ENCODE peak calls at places on chromosomes 6 and 20, in nine cellular contexts. C, S, D, A, W, O, M, G and Z are unnamed samples. For H3K9me3, the result is how much of the 10 kb centered on the place peaks cover.

GRCh38 chr6:88365230-88365629 is 199.1 kb upstream of the CNR1 start:
- DNase-seq in A (no peak), O (no peak), M (no peak), S (no peak), G (no peak), D (no peak), W (no peak), C (no peak), Z (no peak)

GRCh38 chr6:163724196-163724595 is 309.7 kb downstream of the QKI start:
- DNase-seq in S (no peak), C (no peak), O (no peak), W (no peak), D (no peak), M (no peak), A (no peak), G (no peak), Z (no peak)

GRCh38 chr20:32742322-32743236 is 688 bp downstream of the COMMD7 start:
- DNase-seq in C (no peak), S (no peak), W (no peak), G (peak), A (no peak), M (no peak), D (no peak), O (no peak), Z (no peak)

GRCh38 chr6:36138667-36139066 is 8.4 kb downstream of the MAPK13 start:
- DNase-seq in W (no peak), G (no peak), A (no peak), M (no peak), C (no peak), S (no peak), D (no peak), O (no peak), Z (no peak)

GRCh38 chr6:6686748-6687601 is 98.5 kb downstream of the LY86 start:
- DNase-seq in W (peak), O (peak), A (no peak), D (peak), C (peak), G (peak), M (peak), S (peak), Z (peak)

GRCh38 chr20:35627121-35627520 is 11.5 kb downstream of the SPAG4 start:
- DNase-seq in A (no peak), O (no peak), W (no peak), D (no peak), M (no peak), S (no peak), C (peak), G (no peak), Z (no peak)

GRCh38 chr6:121510568-121511177 is 75.2 kb downstream of the GJA1 start:
- DNase-seq in G (no peak), C (no peak), M (no peak), W (no peak), A (no peak), S (no peak), D (peak), O (no peak), Z (no peak)

GRCh38 chr6:80522556-80522955 is 416.1 kb downstream of the BCKDHB start:
- DNase-seq in C (no peak), G (no peak), S (no peak), M (no peak), O (no peak), D (no peak), W (no peak), A (no peak), Z (no peak)

GRCh38 chr6:170291271-170292110 is 613 bp upstream of the DLL1 start:
- DNase-seq in D (no peak), O (peak), M (no peak), W (peak), C (no peak), G (peak), S (peak), A (peak), Z (peak)

GRCh38 chr6:33202799-33203198 is 1.7 kb upstream of the HSD17B8 start:
- DNase-seq in O (no peak), M (no peak), W (no peak), A (no peak), D (no peak), C (no peak), S (no peak), G (no peak), Z (no peak)

GRCh38 chr6:28811873-28812272 is 111.9 kb downstream of the TRIM27 start:
- DNase-seq in M (no peak), S (no peak), G (no peak), O (no peak), A (no peak), W (no peak), C (no peak), D (no peak), Z (no peak)

GRCh38 chr6:163756079-163756478 is 341.6 kb downstream of the QKI start:
- DNase-seq in W (no peak), S (no peak), M (no peak), D (no peak), C (no peak), O (no peak), A (no peak), G (no peak), Z (no peak)

GRCh38 chr20:63112491-63113219 is 103.3 kb downstream of the YTHDF1 start:
- DNase-seq in M (no peak), W (no peak), S (no peak), A (no peak), D (no peak), G (peak), C (no peak), O (no peak), Z (no peak)

GRCh38 chr6:45736134-45736533 is 279.5 kb downstream of the CLIC5 start:
- DNase-seq in M (no peak), W (no peak), A (no peak), G (no peak), O (no peak), D (no peak), C (no peak), S (no peak), Z (no peak)

GRCh38 chr6:118509009-118509617 is 39.0 kb upstream of the PLN start:
- DNase-seq in W (peak), D (peak), S (no peak), O (peak), M (no peak), G (no peak), A (no peak), C (no peak), Z (no peak)

GRCh38 chr6:45965787-45966186 is 49.9 kb downstream of the CLIC5 start:
- DNase-seq in A (no peak), C (no peak), O (no peak), D (peak), W (peak), G (no peak), M (peak), S (no peak), Z (no peak)

GRCh38 chr6:43671801-43672690 is 15.5 kb downstream of the MRPS18A start:
- DNase-seq in G (no peak), D (no peak), M (no peak), W (no peak), S (no peak), O (no peak), A (no peak), C (peak), Z (peak)

GRCh38 chr6:169774347-169774746 is 22.9 kb downstream of the ERMARD start:
- DNase-seq in S (no peak), A (no peak), M (no peak), O (no peak), C (no peak), W (no peak), G (no peak), D (no peak), Z (no peak)

GRCh38 chr6:150924808-150925654 is 59.5 kb downstream of the MTHFD1L start:
- DNase-seq in A (no peak), G (no peak), C (no peak), D (peak), M (no peak), W (peak), O (no peak), S (no peak), Z (no peak)

GRCh38 chr20:20759132-20759531 is 46.7 kb upstream of the RALGAPA2 start:
- DNase-seq in S (no peak), M (no peak), G (no peak), A (no peak), W (no peak), C (no peak), O (no peak), D (no peak), Z (no peak)

GRCh38 chr6:44001318-44001868 is 125.9 kb downstream of the MRPL14 start:
- DNase-seq in D (peak), M (peak), G (no peak), A (no peak), W (no peak), C (no peak), S (no peak), O (no peak), Z (peak)

GRCh38 chr20:51985013-51985415 is 182.7 kb upstream of the SALL4 start:
- DNase-seq in W (no peak), O (peak), S (no peak), D (peak), M (peak), C (no peak), A (no peak), G (no peak), Z (no peak)

GRCh38 chr6:10391799-10392198 is 23.1 kb downstream of the TFAP2A start:
- DNase-seq in O (no peak), M (no peak), W (no peak), D (no peak), G (no peak), C (no peak), S (peak), A (no peak), Z (no peak)

GRCh38 chr20:64025101-64025825 is 10.7 kb upstream of the C20orf204 start:
- DNase-seq in M (no peak), S (no peak), A (no peak), G (no peak), D (no peak), C (no peak), W (no peak), O (no peak), Z (peak)

GRCh38 chr6:51025082-51025777 is 206.6 kb downstream of the TFAP2B start:
- DNase-seq in D (no peak), C (no peak), M (no peak), A (no peak), S (no peak), G (no peak), W (no peak), O (no peak), Z (no peak)

GRCh38 chr20:16846011-16846410 is 97.9 kb downstream of the OTOR start:
- DNase-seq in A (no peak), C (no peak), G (no peak), W (no peak), O (no peak), D (no peak), M (no peak), S (no peak), Z (no peak)

GRCh38 chr20:1851396-1851795 is 43.8 kb upstream of the SIRPA start:
- DNase-seq in G (no peak), O (no peak), W (no peak), A (no peak), M (no peak), C (no peak), D (no peak), S (no peak), Z (no peak)

DNA sequence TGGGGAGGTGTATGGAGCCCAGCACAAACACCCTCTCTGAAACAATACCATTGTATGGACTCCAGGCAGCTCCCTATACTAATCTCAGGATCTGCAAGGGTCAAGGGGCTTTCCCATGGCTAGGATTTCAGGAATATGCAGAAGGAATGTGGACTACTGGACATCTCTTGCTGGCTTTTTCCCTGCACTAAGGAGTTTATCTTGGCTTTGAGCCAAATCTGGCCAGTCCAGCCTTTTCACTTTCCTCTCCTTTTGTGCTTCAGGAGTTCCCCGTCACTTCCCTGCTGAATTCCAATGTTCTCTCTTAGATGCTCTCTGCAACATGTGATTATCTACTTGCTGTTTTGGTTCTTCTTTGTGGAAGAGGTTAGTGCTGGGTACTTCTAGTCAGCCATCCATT is 568.2 kb downstream of the HDGFL1 start:
- DNase-seq in C (no peak), M (no peak), O (no peak), G (no peak), W (no peak), S (no peak), D (peak), A (no peak), Z (no peak)
- H3K9me3 ChIP-seq in C (under half), M (under half), O (under half), G (under half), W (under half), S (under half), D (under half), A (under half), Z (under half)

GRCh38 chr20:59630526-59630925 is 26.2 kb downstream of the PHACTR3 start:
- DNase-seq in A (no peak), G (no peak), C (no peak), W (no peak), O (no peak), M (no peak), D (no peak), S (no peak), Z (no peak)
- H3K9me3 ChIP-seq in A (under half), G (under half), C (under half), W (under half), O (under half), M (under half), D (under half), S (under half), Z (under half)

GRCh38 chr6:134316733-134317431 is 1.0 kb downstream of the SGK1 start:
- DNase-seq in C (no peak), O (no peak), G (no peak), M (no peak), A (no peak), S (no peak), D (peak), W (no peak), Z (no peak)

GRCh38 chr6:134315189-134315588 is 2.7 kb downstream of the SGK1 start:
- DNase-seq in C (no peak), S (no peak), O (no peak), M (no peak), A (no peak), D (no peak), G (no peak), W (no peak), Z (no peak)

GRCh38 chr6:134315974-134316391 is 1.9 kb downstream of the SGK1 start:
- DNase-seq in A (no peak), M (no peak), D (no peak), G (no peak), C (no peak), O (no peak), S (no peak), W (no peak), Z (no peak)

GRCh38 chr6:134318396-134319281 is 727 bp upstream of the SGK1 start:
- DNase-seq in D (no peak), O (no peak), S (no peak), W (no peak), G (no peak), A (no peak), M (no peak), C (no peak), Z (no peak)

DNA sequence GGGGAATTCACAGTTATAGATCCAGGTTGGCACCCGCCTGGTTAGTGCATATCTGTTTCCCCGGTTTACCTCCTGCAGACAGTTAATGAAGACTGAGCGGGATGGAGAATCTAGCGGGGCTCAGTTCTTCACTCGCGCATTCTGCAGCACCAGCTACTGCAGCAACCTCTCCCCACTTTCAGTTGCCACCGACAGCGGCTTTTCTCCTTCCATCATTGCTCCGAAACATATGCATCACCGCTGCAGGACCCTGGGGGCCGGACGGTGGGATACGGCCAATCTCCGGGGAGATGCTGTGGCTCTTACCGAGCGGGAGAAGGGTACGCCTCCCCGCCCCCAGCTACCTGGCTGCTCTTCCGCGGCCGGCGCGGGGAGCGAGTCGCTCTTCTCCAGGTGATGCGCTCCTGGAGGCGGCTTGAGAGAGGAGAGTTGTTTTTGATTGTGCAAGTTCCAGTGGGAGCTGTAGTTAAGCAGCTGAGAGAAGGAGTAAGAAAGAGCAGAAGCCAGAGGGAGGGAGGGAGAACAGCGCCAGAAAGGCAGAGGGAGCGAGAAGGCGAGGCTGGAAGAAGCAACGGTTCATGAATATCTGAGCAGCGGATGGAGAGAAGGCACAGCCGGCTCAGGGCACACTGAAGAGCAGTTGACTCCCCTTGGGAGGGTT is at the start of gene SGK1:
- DNase-seq in A (no peak), M (no peak), D (peak), O (no peak), C (peak), S (peak), G (no peak), W (no peak), Z (no peak)
- H3K9me3 ChIP-seq in A (under half), M (under half), D (under half), O (under half), C (under half), S (under half), G (under half), W (under half), Z (under half)

GRCh38 chr20:60762386-60762785 is 489.7 kb upstream of the CDH4 start:
- DNase-seq in D (no peak), G (no peak), C (no peak), O (no peak), A (no peak), M (no peak), W (no peak), S (no peak), Z (no peak)
- H3K9me3 ChIP-seq in D (under half), G (under half), C (under half), O (under half), A (under half), M (under half), W (under half), S (under half), Z (under half)

GRCh38 chr6:100262086-100262485 is 202.6 kb downstream of the SIM1 start:
- DNase-seq in O (no peak), D (no peak), S (no peak), M (no peak), W (no peak), G (no peak), C (no peak), A (no peak), Z (no peak)

GRCh38 chr6:100258752-100259151 is 206.0 kb downstream of the SIM1 start:
- DNase-seq in D (no peak), M (no peak), A (no peak), O (no peak), W (no peak), C (no peak), G (no peak), S (no peak), Z (no peak)

GRCh38 chr6:100260584-100260983 is 204.1 kb downstream of the SIM1 start:
- DNase-seq in C (no peak), O (no peak), W (no peak), S (no peak), A (no peak), M (no peak), G (no peak), D (peak), Z (no peak)

GRCh38 chr6:100257661-100258395 is 206.9 kb downstream of the SIM1 start:
- DNase-seq in D (peak), C (no peak), W (peak), G (no peak), O (no peak), A (no peak), M (no peak), S (peak), Z (no peak)

GRCh38 chr6:100261486-100261885 is 203.2 kb downstream of the SIM1 start:
- DNase-seq in W (no peak), C (no peak), S (no peak), G (no peak), D (no peak), A (no peak), M (no peak), O (no peak), Z (no peak)
- H3K9me3 ChIP-seq in W (under half), C (under half), S (under half), G (under half), D (under half), A (under half), M (under half), O (under half), Z (under half)

GRCh38 chr20:49281913-49282467 is 4.1 kb upstream of the ZNFX1 start:
- DNase-seq in G (no peak), A (no peak), M (no peak), S (no peak), O (no peak), W (no peak), D (no peak), C (peak), Z (no peak)
- H3K9me3 ChIP-seq in G (half or more), A (under half), M (half or more), S (half or more), O (under half), W (under half), D (under half), C (under half), Z (under half)